ENCODE peak calls at places on chromosomes 5 and 9, in ten cellular contexts. One of them, this sample, is unnamed.

GRCh38 chr9:109286571-109286977 is 34.3 kb downstream of the EPB41L4B start:
- DNase-seq in lung: peak
- DNase-seq in GM06990: no peak
- DNase-seq in left ventricle myocardium inferior: no peak
- DNase-seq in AG09319: no peak
- DNase-seq in sigmoid colon: no peak
- DNase-seq in astrocyte of the spinal cord: peak
- DNase-seq in ovary: no peak
- DNase-seq in brain microvascular endothelial cell: peak
- DNase-seq in endothelial cell: no peak
- DNase-seq in this sample: no peak

GRCh38 chr9:35748239-35748857 is 680 bp downstream of the GBA2 start:
- DNase-seq in astrocyte of the spinal cord: no peak
- DNase-seq in endothelial cell: no peak
- DNase-seq in AG09319: no peak
- DNase-seq in ovary: no peak
- DNase-seq in sigmoid colon: no peak
- DNase-seq in left ventricle myocardium inferior: no peak
- DNase-seq in lung: no peak
- DNase-seq in GM06990: no peak
- DNase-seq in brain microvascular endothelial cell: no peak
- DNase-seq in this sample: no peak

GRCh38 chr9:6126377-6126776 is 89.2 kb upstream of the IL33 start:
- DNase-seq in ovary: no peak
- DNase-seq in AG09319: no peak
- DNase-seq in brain microvascular endothelial cell: no peak
- DNase-seq in lung: no peak
- DNase-seq in endothelial cell: no peak
- DNase-seq in astrocyte of the spinal cord: no peak
- DNase-seq in left ventricle myocardium inferior: no peak
- DNase-seq in GM06990: no peak
- DNase-seq in sigmoid colon: no peak
- DNase-seq in this sample: no peak

GRCh38 chr9:114275246-114275994 is 47.5 kb upstream of the ORM1 start:
- DNase-seq in GM06990: no peak
- DNase-seq in endothelial cell: no peak
- DNase-seq in AG09319: no peak
- DNase-seq in brain microvascular endothelial cell: no peak
- DNase-seq in lung: no peak
- DNase-seq in astrocyte of the spinal cord: no peak
- DNase-seq in ovary: peak
- DNase-seq in left ventricle myocardium inferior: peak
- DNase-seq in sigmoid colon: peak
- DNase-seq in this sample: peak

GRCh38 chr5:24789631-24790354 is 145.0 kb upstream of the CDH10 start:
- DNase-seq in lung: no peak
- DNase-seq in brain microvascular endothelial cell: no peak
- DNase-seq in astrocyte of the spinal cord: no peak
- DNase-seq in endothelial cell: no peak
- DNase-seq in ovary: no peak
- DNase-seq in GM06990: no peak
- DNase-seq in sigmoid colon: no peak
- DNase-seq in left ventricle myocardium inferior: no peak
- DNase-seq in AG09319: no peak
- DNase-seq in this sample: no peak

GRCh38 chr9:134243778-134244467 is 79.6 kb upstream of the RNU6ATAC start:
- DNase-seq in astrocyte of the spinal cord: no peak
- DNase-seq in GM06990: peak
- DNase-seq in lung: peak
- DNase-seq in AG09319: no peak
- DNase-seq in endothelial cell: no peak
- DNase-seq in left ventricle myocardium inferior: no peak
- DNase-seq in ovary: no peak
- DNase-seq in brain microvascular endothelial cell: no peak
- DNase-seq in sigmoid colon: no peak
- DNase-seq in this sample: no peak

GRCh38 chr5:18375637-18376036 is 741.4 kb downstream of the TAF11L14 start:
- DNase-seq in astrocyte of the spinal cord: no peak
- DNase-seq in ovary: no peak
- DNase-seq in lung: no peak
- DNase-seq in left ventricle myocardium inferior: no peak
- DNase-seq in brain microvascular endothelial cell: no peak
- DNase-seq in sigmoid colon: no peak
- DNase-seq in endothelial cell: no peak
- DNase-seq in AG09319: no peak
- DNase-seq in GM06990: no peak
- DNase-seq in this sample: no peak

GRCh38 chr5:77180167-77181081 is 30.1 kb upstream of the PDE8B start:
- DNase-seq in AG09319: no peak
- DNase-seq in brain microvascular endothelial cell: no peak
- DNase-seq in endothelial cell: peak
- DNase-seq in sigmoid colon: peak
- DNase-seq in lung: no peak
- DNase-seq in left ventricle myocardium inferior: peak
- DNase-seq in astrocyte of the spinal cord: no peak
- DNase-seq in ovary: peak
- DNase-seq in GM06990: no peak
- DNase-seq in this sample: peak

GRCh38 chr5:37619353-37619752 is 220.5 kb downstream of the GDNF start:
- DNase-seq in GM06990: no peak
- DNase-seq in endothelial cell: no peak
- DNase-seq in brain microvascular endothelial cell: peak
- DNase-seq in sigmoid colon: no peak
- DNase-seq in astrocyte of the spinal cord: peak
- DNase-seq in left ventricle myocardium inferior: no peak
- DNase-seq in ovary: no peak
- DNase-seq in lung: no peak
- DNase-seq in AG09319: no peak
- DNase-seq in this sample: no peak

GRCh38 chr5:175745212-175745611 is 87.3 kb downstream of the HRH2 start:
- DNase-seq in sigmoid colon: no peak
- DNase-seq in ovary: no peak
- DNase-seq in brain microvascular endothelial cell: no peak
- DNase-seq in left ventricle myocardium inferior: no peak
- DNase-seq in lung: no peak
- DNase-seq in GM06990: no peak
- DNase-seq in endothelial cell: no peak
- DNase-seq in astrocyte of the spinal cord: no peak
- DNase-seq in AG09319: no peak
- DNase-seq in this sample: no peak

GRCh38 chr5:175582697-175583096 is 75.2 kb upstream of the HRH2 start:
- DNase-seq in endothelial cell: no peak
- DNase-seq in sigmoid colon: no peak
- DNase-seq in left ventricle myocardium inferior: no peak
- DNase-seq in astrocyte of the spinal cord: no peak
- DNase-seq in GM06990: no peak
- DNase-seq in AG09319: no peak
- DNase-seq in ovary: no peak
- DNase-seq in brain microvascular endothelial cell: no peak
- DNase-seq in lung: no peak
- DNase-seq in this sample: no peak

GRCh38 chr5:96651948-96652753 is 10.0 kb upstream of the CAST start:
- DNase-seq in AG09319: no peak
- DNase-seq in endothelial cell: peak
- DNase-seq in brain microvascular endothelial cell: no peak
- DNase-seq in lung: no peak
- DNase-seq in sigmoid colon: no peak
- DNase-seq in left ventricle myocardium inferior: no peak
- DNase-seq in GM06990: no peak
- DNase-seq in astrocyte of the spinal cord: no peak
- DNase-seq in ovary: no peak
- DNase-seq in this sample: no peak

GRCh38 chr9:84669293-84670105 is at the start of gene NTRK2:
- DNase-seq in GM06990: peak
- DNase-seq in endothelial cell: peak
- DNase-seq in AG09319: no peak
- DNase-seq in ovary: peak
- DNase-seq in sigmoid colon: no peak
- DNase-seq in brain microvascular endothelial cell: peak
- DNase-seq in astrocyte of the spinal cord: peak
- DNase-seq in left ventricle myocardium inferior: peak
- DNase-seq in lung: no peak
- DNase-seq in this sample: peak

GRCh38 chr5:61309115-61309514 is 22.9 kb upstream of the ZSWIM6 start:
- DNase-seq in GM06990: no peak
- DNase-seq in left ventricle myocardium inferior: no peak
- DNase-seq in ovary: no peak
- DNase-seq in brain microvascular endothelial cell: no peak
- DNase-seq in lung: no peak
- DNase-seq in astrocyte of the spinal cord: no peak
- DNase-seq in endothelial cell: no peak
- DNase-seq in sigmoid colon: no peak
- DNase-seq in AG09319: no peak
- DNase-seq in this sample: no peak

GRCh38 chr5:61311056-61311455 is 21.0 kb upstream of the ZSWIM6 start:
- DNase-seq in endothelial cell: no peak
- DNase-seq in sigmoid colon: no peak
- DNase-seq in left ventricle myocardium inferior: no peak
- DNase-seq in brain microvascular endothelial cell: no peak
- DNase-seq in astrocyte of the spinal cord: no peak
- DNase-seq in AG09319: no peak
- DNase-seq in lung: no peak
- DNase-seq in ovary: no peak
- DNase-seq in GM06990: no peak
- DNase-seq in this sample: no peak

GRCh38 chr5:61308699-61309098 is 23.4 kb upstream of the ZSWIM6 start:
- DNase-seq in astrocyte of the spinal cord: no peak
- DNase-seq in AG09319: no peak
- DNase-seq in left ventricle myocardium inferior: no peak
- DNase-seq in GM06990: no peak
- DNase-seq in sigmoid colon: no peak
- DNase-seq in lung: no peak
- DNase-seq in brain microvascular endothelial cell: no peak
- DNase-seq in ovary: no peak
- DNase-seq in endothelial cell: no peak
- DNase-seq in this sample: no peak

GRCh38 chr5:61313960-61314681 is 17.9 kb upstream of the ZSWIM6 start:
- DNase-seq in ovary: no peak
- DNase-seq in astrocyte of the spinal cord: peak
- DNase-seq in GM06990: no peak
- DNase-seq in left ventricle myocardium inferior: no peak
- DNase-seq in endothelial cell: no peak
- DNase-seq in lung: no peak
- DNase-seq in sigmoid colon: no peak
- DNase-seq in AG09319: no peak
- DNase-seq in brain microvascular endothelial cell: peak
- DNase-seq in this sample: no peak

DNA sequence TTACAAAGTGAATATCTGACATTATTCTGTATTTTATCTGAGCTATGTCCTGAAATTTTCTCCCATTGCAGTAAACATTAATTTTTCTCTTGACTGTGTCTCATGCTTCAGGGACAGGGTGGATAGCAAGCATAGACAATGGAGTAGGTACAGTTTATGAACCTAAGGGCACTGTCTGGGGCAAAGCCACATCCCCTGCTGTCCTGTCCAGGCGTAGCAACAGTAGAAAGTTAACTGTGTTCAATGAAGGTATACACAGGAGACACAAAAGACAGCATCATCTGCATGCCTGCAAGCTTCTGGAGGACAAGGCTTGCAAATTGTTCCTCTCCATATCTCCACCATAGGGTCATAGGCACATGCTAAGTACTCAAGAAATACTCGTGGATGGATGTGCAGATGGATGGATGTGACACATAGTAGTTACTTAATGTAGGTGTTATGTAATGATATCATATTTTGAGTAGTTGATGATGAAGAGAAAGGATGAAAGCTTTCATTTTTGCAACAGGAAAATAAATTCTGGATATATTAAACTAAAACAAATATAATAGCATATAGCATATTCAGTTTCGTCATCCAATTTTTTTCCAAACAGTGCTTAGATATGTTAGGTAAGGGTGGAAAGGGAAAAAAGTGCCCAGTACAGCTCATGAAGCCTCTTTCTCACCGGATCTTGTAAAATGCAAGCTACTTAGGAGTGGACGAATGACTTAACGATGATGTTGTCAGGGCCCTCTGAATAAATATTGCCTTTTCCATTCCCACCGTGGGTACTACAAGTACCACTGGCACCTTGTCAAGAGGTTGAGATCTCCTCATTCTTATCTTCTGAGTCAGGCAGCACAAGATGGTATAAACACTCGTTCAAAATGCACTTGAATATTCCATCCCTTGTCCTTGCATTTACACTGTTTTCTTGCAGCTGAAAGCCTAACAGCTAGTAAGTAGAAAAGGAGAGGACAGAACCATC is 19.9 kb upstream of the ZSWIM6 start:
- DNase-seq in sigmoid colon: no peak
- DNase-seq in brain microvascular endothelial cell: peak
- DNase-seq in GM06990: no peak
- DNase-seq in AG09319: no peak
- DNase-seq in lung: no peak
- DNase-seq in left ventricle myocardium inferior: no peak
- DNase-seq in ovary: no peak
- DNase-seq in astrocyte of the spinal cord: peak
- DNase-seq in endothelial cell: no peak
- DNase-seq in this sample: no peak
- TF ChIP-seq CTCF in sigmoid colon: no peak
- TF ChIP-seq CTCF in brain microvascular endothelial cell: no peak
- TF ChIP-seq CTCF in GM06990: no peak
- TF ChIP-seq CTCF in AG09319: no peak
- TF ChIP-seq CTCF in lung: no peak
- TF ChIP-seq CTCF in left ventricle myocardium inferior: no peak
- TF ChIP-seq CTCF in ovary: no peak
- TF ChIP-seq CTCF in astrocyte of the spinal cord: no peak
- TF ChIP-seq CTCF in endothelial cell: no peak
- TF ChIP-seq CTCF in this sample: no peak

GRCh38 chr5:145908206-145908945 is 28.0 kb upstream of the SH3RF2 start:
- DNase-seq in GM06990: no peak
- DNase-seq in sigmoid colon: no peak
- DNase-seq in left ventricle myocardium inferior: no peak
- DNase-seq in brain microvascular endothelial cell: no peak
- DNase-seq in AG09319: no peak
- DNase-seq in endothelial cell: no peak
- DNase-seq in ovary: no peak
- DNase-seq in astrocyte of the spinal cord: no peak
- DNase-seq in lung: no peak
- DNase-seq in this sample: no peak
- TF ChIP-seq CTCF in GM06990: no peak
- TF ChIP-seq CTCF in sigmoid colon: no peak
- TF ChIP-seq CTCF in left ventricle myocardium inferior: peak
- TF ChIP-seq CTCF in brain microvascular endothelial cell: peak
- TF ChIP-seq CTCF in AG09319: peak
- TF ChIP-seq CTCF in endothelial cell: no peak
- TF ChIP-seq CTCF in ovary: no peak
- TF ChIP-seq CTCF in astrocyte of the spinal cord: peak
- TF ChIP-seq CTCF in lung: no peak
- TF ChIP-seq CTCF in this sample: peak

GRCh38 chr9:73916016-73916673 is 581.0 kb upstream of the RORB start:
- DNase-seq in left ventricle myocardium inferior: no peak
- DNase-seq in lung: no peak
- DNase-seq in ovary: no peak
- DNase-seq in AG09319: no peak
- DNase-seq in astrocyte of the spinal cord: peak
- DNase-seq in endothelial cell: peak
- DNase-seq in brain microvascular endothelial cell: no peak
- DNase-seq in sigmoid colon: no peak
- DNase-seq in GM06990: no peak
- DNase-seq in this sample: no peak
- TF ChIP-seq CTCF in left ventricle myocardium inferior: peak
- TF ChIP-seq CTCF in lung: no peak
- TF ChIP-seq CTCF in ovary: no peak
- TF ChIP-seq CTCF in AG09319: peak
- TF ChIP-seq CTCF in astrocyte of the spinal cord: peak
- TF ChIP-seq CTCF in endothelial cell: no peak
- TF ChIP-seq CTCF in brain microvascular endothelial cell: peak
- TF ChIP-seq CTCF in sigmoid colon: no peak
- TF ChIP-seq CTCF in GM06990: no peak
- TF ChIP-seq CTCF in this sample: peak

GRCh38 chr5:32707394-32707997 is 3.6 kb upstream of the NPR3 start:
- DNase-seq in lung: no peak
- DNase-seq in left ventricle myocardium inferior: no peak
- DNase-seq in endothelial cell: no peak
- DNase-seq in ovary: no peak
- DNase-seq in GM06990: no peak
- DNase-seq in astrocyte of the spinal cord: peak
- DNase-seq in brain microvascular endothelial cell: no peak
- DNase-seq in AG09319: no peak
- DNase-seq in sigmoid colon: no peak
- DNase-seq in this sample: no peak
- TF ChIP-seq CTCF in lung: peak
- TF ChIP-seq CTCF in left ventricle myocardium inferior: peak
- TF ChIP-seq CTCF in endothelial cell: peak
- TF ChIP-seq CTCF in ovary: no peak
- TF ChIP-seq CTCF in GM06990: peak
- TF ChIP-seq CTCF in astrocyte of the spinal cord: peak
- TF ChIP-seq CTCF in brain microvascular endothelial cell: peak
- TF ChIP-seq CTCF in AG09319: peak
- TF ChIP-seq CTCF in sigmoid colon: peak
- TF ChIP-seq CTCF in this sample: peak

This sample was measured in chondrocyte.